ENCODE peak calls at places on chromosomes 2 and 18, in five cellular contexts. S is tibial artery, D is B cell, B is mesothelial cell of epicardium, V is GM23338. Z is an unnamed sample.

GRCh38 chr2:191318037-191318728 is 73.0 kb downstream of the MYO1B start:
- DNase-seq in S (no peak), D (no peak), B (no peak), V (no peak), Z (no peak)

GRCh38 chr2:238496756-238497609 is 70.3 kb downstream of the ASB1 start:
- DNase-seq in S (no peak), D (no peak), B (peak; percentile 14), V (no peak), Z (no peak)

GRCh38 chr2:46252891-46253659 is 44.1 kb upstream of the EPAS1 start:
- DNase-seq in S (no peak), D (no peak), B (no peak), V (no peak), Z (no peak)

GRCh38 chr18:44599409-44599808 is 81.3 kb upstream of the SETBP1 start:
- DNase-seq in S (peak; percentile 38), D (no peak), B (no peak), V (peak; percentile 3), Z (no peak)

GRCh38 chr2:11863513-11864328 is 117.3 kb downstream of the LPIN1 start:
- DNase-seq in S (peak; percentile 83), D (peak; percentile 83), B (peak; percentile 80), V (peak; percentile 86), Z (peak; percentile 78)

GRCh38 chr18:76981388-76981968 is 151.1 kb downstream of the MBP start:
- DNase-seq in S (no peak), D (no peak), B (peak; percentile 16), V (no peak), Z (peak; percentile 55)

GRCh38 chr2:233164967-233165366 is 86.5 kb upstream of the ATG16L1 start:
- DNase-seq in S (no peak), D (no peak), B (no peak), V (no peak), Z (no peak)

GRCh38 chr2:171718720-171719119 is 31.5 kb downstream of the DYNC1I2 start:
- DNase-seq in S (no peak), D (no peak), B (no peak), V (no peak), Z (peak; percentile 40)

GRCh38 chr2:48218169-48218568 is 311.8 kb upstream of the STON1 start:
- DNase-seq in S (no peak), D (no peak), B (no peak), V (no peak), Z (no peak)

GRCh38 chr2:236164201-236164982 is 3.8 kb downstream of the GBX2 start:
- DNase-seq in S (no peak), D (no peak), B (peak; percentile 64), V (peak; percentile 75), Z (no peak)

GRCh38 chr18:13269599-13270011 is 51.0 kb downstream of the LDLRAD4 start:
- DNase-seq in S (peak; percentile 46), D (no peak), B (no peak), V (no peak), Z (no peak)

GRCh38 chr2:240960963-240961876 is 37.2 kb upstream of the SNED1 start:
- DNase-seq in S (peak; percentile 19), D (no peak), B (peak; percentile 39), V (no peak), Z (no peak)

GRCh38 chr2:16900405-16901025 is 234.9 kb upstream of the CYRIA start:
- DNase-seq in S (no peak), D (peak; percentile 29), B (no peak), V (peak; percentile 87), Z (no peak)

GRCh38 chr2:237466266-237466665 is 20.8 kb upstream of the MLPH start:
- DNase-seq in S (no peak), D (no peak), B (no peak), V (no peak), Z (no peak)

GRCh38 chr2:204625135-204625534 is 79.9 kb downstream of the PARD3B start:
- DNase-seq in S (no peak), D (no peak), B (no peak), V (peak; percentile 6), Z (no peak)

GRCh38 chr2:36967236-36967876 is 1.0 kb upstream of the STRN start:
- DNase-seq in S (no peak), D (peak; percentile 18), B (no peak), V (no peak), Z (no peak)

GRCh38 chr2:23669413-23670244 is 257.3 kb downstream of the ATAD2B start:
- DNase-seq in S (peak; percentile 84), D (no peak), B (no peak), V (no peak), Z (no peak)

GRCh38 chr2:460861-461260 is 173.0 kb upstream of the ALKAL2 start:
- DNase-seq in S (no peak), D (peak; percentile 82), B (no peak), V (no peak), Z (no peak)

GRCh38 chr18:54387631-54388030 is 29.9 kb downstream of the C18orf54 start:
- DNase-seq in S (no peak), D (no peak), B (no peak), V (no peak), Z (no peak)

GRCh38 chr2:74583504-74583903 is 29.0 kb downstream of the DOK1 start:
- DNase-seq in S (no peak), D (no peak), B (no peak), V (peak; percentile 13), Z (no peak)

DNA sequence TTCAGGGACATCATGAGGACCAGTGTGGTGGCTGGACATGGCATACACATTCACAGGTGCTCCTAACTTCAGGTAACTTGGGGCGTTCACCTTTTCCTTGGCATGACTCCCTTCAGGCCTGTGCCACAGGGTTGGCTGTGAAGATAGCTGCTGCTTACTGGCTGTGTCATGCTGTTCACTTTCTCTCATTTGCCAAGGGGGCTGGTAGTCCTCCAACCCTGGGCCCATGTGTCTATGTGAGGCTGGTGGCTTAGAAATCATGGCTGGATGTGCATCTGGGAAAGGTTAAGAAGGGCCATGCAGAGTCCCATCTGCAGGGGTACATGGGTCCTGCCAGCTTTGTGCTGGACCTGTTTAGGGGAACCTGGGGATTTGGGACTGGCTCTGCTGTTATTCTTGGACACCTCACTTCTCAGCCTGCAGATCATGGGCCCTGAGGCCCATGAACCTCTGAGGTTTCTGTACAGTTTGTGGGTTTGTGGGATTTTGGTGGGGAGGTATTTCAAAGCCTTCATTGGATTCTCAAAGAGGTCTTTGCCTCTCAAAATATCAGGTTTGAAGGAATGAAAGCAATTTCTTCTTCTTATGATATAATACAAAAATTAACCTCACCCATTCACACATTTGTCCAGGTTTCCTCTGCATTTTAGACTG is 62.9 kb downstream of the FHOD3 start:
- DNase-seq in S (no peak), D (no peak), B (no peak), V (no peak), Z (no peak)
- TF ChIP-seq CTCF in S (no peak), D (no peak), B (no peak), V (no peak), Z (no peak)

GRCh38 chr18:78518805-78519204 is 460.8 kb upstream of the SALL3 start:
- DNase-seq in S (no peak), D (no peak), B (no peak), V (no peak), Z (no peak)
- TF ChIP-seq CTCF in S (no peak), D (no peak), B (no peak), V (no peak), Z (no peak)

GRCh38 chr2:166104084-166104483 is 23.7 kb downstream of the SCN1A start:
- DNase-seq in S (no peak), D (no peak), B (no peak), V (no peak), Z (no peak)
- TF ChIP-seq CTCF in S (no peak), D (no peak), B (no peak), V (no peak), Z (no peak)

GRCh38 chr2:230067990-230068657 is 600 bp downstream of the SLC16A14 start:
- DNase-seq in S (peak; percentile 23), D (peak; percentile 71), B (peak; percentile 71), V (peak; percentile 82), Z (peak; percentile 53)
- TF ChIP-seq CTCF in S (no peak), D (no peak), B (no peak), V (peak; percentile 20), Z (peak; percentile 29)

GRCh38 chr2:194819367-194819766 is 837.7 kb upstream of the SLC39A10 start:
- DNase-seq in S (no peak), D (no peak), B (no peak), V (peak; percentile 23), Z (no peak)
- TF ChIP-seq CTCF in S (no peak), D (no peak), B (no peak), V (no peak), Z (peak; percentile 16)

GRCh38 chr2:10788855-10789254 is 23.7 kb downstream of the PDIA6 start:
- DNase-seq in S (no peak), D (no peak), B (no peak), V (no peak), Z (no peak)

GRCh38 chr2:10786240-10786982 is 26.2 kb downstream of the PDIA6 start:
- DNase-seq in S (no peak), D (no peak), B (no peak), V (no peak), Z (no peak)

GRCh38 chr2:10784719-10785118 is 27.9 kb downstream of the PDIA6 start:
- DNase-seq in S (no peak), D (no peak), B (no peak), V (no peak), Z (no peak)

GRCh38 chr2:10785260-10785659 is 27.3 kb downstream of the PDIA6 start:
- DNase-seq in S (no peak), D (no peak), B (no peak), V (no peak), Z (no peak)

GRCh38 chr2:10787176-10787968 is 25.2 kb downstream of the PDIA6 start:
- DNase-seq in S (no peak), D (peak; percentile 49), B (no peak), V (peak; percentile 74), Z (peak; percentile 30)
- TF ChIP-seq CTCF in S (no peak), D (peak; percentile 34), B (no peak), V (peak; percentile 75), Z (peak; percentile 41)

DNA sequence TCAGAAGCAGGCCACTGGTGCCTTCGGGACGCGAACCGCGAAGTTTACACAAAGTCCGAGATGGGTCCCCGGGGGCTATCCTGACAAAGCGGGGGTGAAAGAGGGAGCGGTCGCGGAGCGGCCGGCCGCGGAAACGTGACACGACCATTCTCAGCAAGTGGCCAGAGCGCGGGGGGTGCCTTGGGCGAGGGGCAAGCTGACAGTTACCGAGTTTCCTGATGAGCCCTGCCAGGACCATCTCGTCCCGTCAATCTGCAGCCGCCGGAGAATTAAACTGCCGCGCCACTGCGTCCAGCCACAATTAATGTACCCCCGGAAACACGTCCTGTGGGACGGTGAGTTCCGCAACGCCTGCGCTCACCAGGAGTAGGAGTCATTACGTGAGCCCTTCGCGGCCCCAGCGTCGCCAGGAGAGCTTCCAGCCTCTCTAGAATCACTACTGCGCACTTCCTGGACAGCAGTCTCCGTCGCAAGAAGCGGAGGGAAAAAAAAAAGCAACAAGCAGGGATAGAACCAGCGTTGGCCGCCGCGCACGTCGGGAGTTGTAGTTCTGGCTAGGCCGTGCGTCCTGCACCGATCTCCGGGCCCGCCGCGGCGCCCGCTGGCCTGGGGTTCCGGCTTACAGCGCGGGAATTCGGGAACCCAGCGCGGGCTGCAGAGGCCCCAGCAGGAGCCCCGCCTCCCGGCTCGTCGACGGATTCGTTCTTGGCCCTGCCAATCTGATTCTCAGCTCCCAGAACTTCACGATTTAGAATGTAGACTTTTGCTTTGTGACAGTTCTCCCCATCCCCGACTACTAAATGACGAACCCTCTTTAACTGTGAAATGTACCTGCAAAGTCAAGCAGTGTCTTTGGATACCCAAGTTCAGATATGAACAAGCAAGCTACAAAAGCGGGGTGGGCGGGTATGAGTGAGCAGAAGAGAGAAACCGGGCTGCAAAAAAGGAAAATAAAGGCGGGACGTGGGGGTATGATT is at the start of gene RTTN:
- DNase-seq in S (peak; percentile 91), D (peak; percentile 93), B (peak; percentile 96), V (peak; percentile 95), Z (peak; percentile 89)
- TF ChIP-seq CTCF in S (no peak), D (no peak), B (no peak), V (no peak), Z (no peak)